ENCODE peak calls at places on chromosomes 1 and 21, in eight cellular contexts. F, H, A, Q, P, R, C and Z are unnamed samples.

GRCh38 chr21:36668713-36669112 is 30.2 kb upstream of the SIM2 start:
- DNase-seq in H (no peak), R (no peak), P (no peak), C (no peak), Q (no peak), A (no peak), F (no peak), Z (no peak)

GRCh38 chr1:69252696-69253095 is 315.0 kb upstream of the LRRC7 start:
- DNase-seq in F (no peak), C (no peak), Q (no peak), A (no peak), H (no peak), P (no peak), R (no peak), Z (no peak)

GRCh38 chr21:26964379-26964778 is 2.5 kb downstream of the ADAMTS5 start:
- DNase-seq in Q (no peak), P (peak; percentile 97), R (no peak), H (no peak), A (no peak), C (peak; percentile 15), F (no peak), Z (no peak)

GRCh38 chr21:42047821-42048613 is 23.1 kb upstream of the UMODL1 start:
- DNase-seq in C (peak; percentile 20), Q (no peak), P (peak; percentile 94), F (no peak), H (no peak), A (no peak), R (no peak), Z (no peak)

GRCh38 chr21:15277498-15277897 is 212.7 kb upstream of the NRIP1 start:
- DNase-seq in R (no peak), P (no peak), A (no peak), Q (no peak), C (no peak), F (no peak), H (no peak), Z (no peak)

GRCh38 chr1:216081445-216081844 is 341.8 kb downstream of the USH2A start:
- DNase-seq in A (no peak), F (no peak), R (no peak), C (no peak), P (no peak), H (no peak), Q (no peak), Z (no peak)

GRCh38 chr1:74652711-74653131 is 20.9 kb downstream of the ERICH3 start:
- DNase-seq in Q (no peak), H (no peak), P (peak; percentile 66), F (peak; percentile 23), C (no peak), A (peak; percentile 88), R (peak; percentile 24), Z (no peak)

GRCh38 chr1:176745945-176746344 is 283.0 kb downstream of the PAPPA2 start:
- DNase-seq in Q (no peak), C (no peak), F (no peak), R (no peak), H (no peak), A (no peak), P (peak; percentile 5), Z (no peak)

GRCh38 chr1:206902702-206903101 is 5.5 kb downstream of the IL24 start:
- DNase-seq in H (no peak), Q (no peak), R (no peak), C (no peak), P (no peak), A (no peak), F (no peak), Z (no peak)

GRCh38 chr1:21523297-21523813 is 14.1 kb downstream of the ALPL start:
- DNase-seq in Q (no peak), R (no peak), F (no peak), H (no peak), C (no peak), A (no peak), P (no peak), Z (no peak)

GRCh38 chr1:8153961-8154360 is 127.9 kb upstream of the ERRFI1 start:
- DNase-seq in R (no peak), A (no peak), C (no peak), F (no peak), P (no peak), H (no peak), Q (no peak), Z (no peak)

GRCh38 chr1:162139398-162139685 is 69.9 kb downstream of the NOS1AP start:
- DNase-seq in C (no peak), H (no peak), R (no peak), A (no peak), F (no peak), P (no peak), Q (no peak), Z (no peak)

GRCh38 chr1:62613890-62614289 is 16.6 kb downstream of the ANGPTL3 start:
- DNase-seq in H (no peak), C (no peak), F (no peak), Q (no peak), P (peak; percentile 51), A (no peak), R (no peak), Z (no peak)

GRCh38 chr1:21701401-21701800 is 32.2 kb upstream of the RAP1GAP start:
- DNase-seq in Q (no peak), F (no peak), A (no peak), H (no peak), C (no peak), P (no peak), R (no peak), Z (no peak)

GRCh38 chr1:9835758-9836631 is 12.2 kb upstream of the CLSTN1 start:
- DNase-seq in H (no peak), P (peak; percentile 32), R (peak; percentile 10), A (no peak), C (no peak), F (no peak), Q (peak; percentile 46), Z (no peak)

GRCh38 chr1:26771643-26772321 is 16.0 kb upstream of the PIGV start:
- DNase-seq in C (no peak), A (peak; percentile 21), H (no peak), F (no peak), R (peak; percentile 44), Q (no peak), P (peak; percentile 98), Z (no peak)

GRCh38 chr1:35557118-35557610 is at the start of gene KIAA0319L:
- DNase-seq in F (no peak), C (no peak), P (peak; percentile 35), H (peak; percentile 90), A (no peak), Q (peak; percentile 87), R (peak; percentile 92), Z (no peak)

GRCh38 chr1:45230537-45230936 is 24.1 kb upstream of the ZSWIM5 start:
- DNase-seq in C (no peak), A (peak; percentile 13), H (no peak), Q (no peak), R (no peak), F (no peak), P (no peak), Z (no peak)
- TF ChIP-seq CTCF in C (no peak), A (peak; percentile 12), H (peak; percentile 14), Q (no peak), R (no peak), F (no peak), P (no peak), Z (no peak)

GRCh38 chr1:19738106-19738505 is 61.6 kb downstream of the TMCO4 start:
- DNase-seq in F (no peak), R (no peak), Q (no peak), C (no peak), H (no peak), A (no peak), P (no peak), Z (no peak)

GRCh38 chr1:19738669-19739068 is 61.0 kb downstream of the TMCO4 start:
- DNase-seq in Q (no peak), P (no peak), F (no peak), C (no peak), H (no peak), R (no peak), A (no peak), Z (no peak)

GRCh38 chr1:19735419-19736127 is 64.1 kb downstream of the TMCO4 start:
- DNase-seq in F (no peak), C (peak; percentile 33), P (peak; percentile 98), A (no peak), H (no peak), Q (no peak), R (no peak), Z (peak; percentile 94)

GRCh38 chr1:19739628-19740027 is 60.1 kb downstream of the TMCO4 start:
- DNase-seq in Q (no peak), C (no peak), A (no peak), H (no peak), P (no peak), R (no peak), F (no peak), Z (no peak)

DNA sequence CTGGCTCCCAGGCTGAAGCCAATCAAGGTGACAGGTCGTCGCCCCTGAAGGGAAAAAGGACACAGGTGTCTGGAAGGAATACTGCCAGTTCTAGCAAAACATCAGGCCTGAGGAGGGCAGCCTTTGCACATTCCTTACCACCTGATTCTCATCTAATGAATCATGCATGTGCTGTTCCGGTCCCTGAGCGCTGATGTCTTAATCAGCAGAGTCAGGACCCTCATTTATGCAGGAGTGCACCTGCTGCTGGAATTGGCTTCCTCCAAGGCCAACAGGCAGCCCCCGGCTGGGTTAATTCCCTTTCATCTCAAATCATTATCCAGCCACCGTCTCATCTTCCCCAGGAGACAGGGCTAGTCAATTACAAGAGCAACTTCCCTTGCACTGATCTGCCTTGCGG is 62.3 kb downstream of the TMCO4 start:
- DNase-seq in P (no peak), H (no peak), A (no peak), F (no peak), R (no peak), C (no peak), Q (no peak), Z (no peak)
- TF ChIP-seq CTCF in P (peak; percentile 5), H (no peak), A (no peak), F (no peak), R (no peak), C (no peak), Q (peak; percentile 13), Z (no peak)

DNA sequence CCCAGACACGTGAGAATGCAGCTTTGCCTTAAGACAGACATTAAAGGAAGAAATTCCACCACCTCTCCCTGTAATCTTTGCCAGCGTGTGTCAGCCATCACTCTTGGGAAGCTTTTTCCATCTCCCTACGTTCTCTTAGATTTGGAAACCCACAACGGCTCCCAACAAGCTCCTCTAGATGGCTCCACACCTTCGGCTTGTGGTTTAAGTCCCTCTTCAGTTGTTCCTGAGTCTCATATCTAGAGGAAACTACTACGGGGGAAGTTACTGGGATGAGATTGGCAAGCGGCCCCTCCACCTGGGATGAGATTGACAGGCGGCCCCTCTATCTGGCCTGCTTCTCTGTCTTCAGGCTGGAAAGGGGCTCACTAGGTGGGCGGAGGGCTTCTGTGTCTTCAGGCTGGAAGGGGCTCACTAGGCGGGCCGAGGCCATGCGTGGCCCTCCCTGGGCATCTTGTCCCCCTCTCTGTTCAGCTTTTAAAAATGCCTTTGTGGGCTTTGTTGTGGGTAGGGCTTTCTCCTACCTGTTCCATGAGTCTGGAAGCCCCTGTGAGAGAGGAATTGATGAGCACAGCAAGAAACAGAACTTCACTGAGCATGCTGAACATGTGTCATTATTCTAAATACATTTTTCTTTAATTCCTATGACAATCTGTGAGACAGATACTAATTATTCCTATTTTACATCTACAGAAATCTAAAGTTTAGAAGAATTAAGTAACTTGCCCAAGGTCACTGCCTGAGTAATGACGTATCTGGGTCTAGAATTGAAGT is 670.5 kb downstream of the KIF26B start:
- DNase-seq in R (no peak), H (no peak), P (peak; percentile 47), A (no peak), Q (peak; percentile 29), C (no peak), F (no peak), Z (no peak)
- TF ChIP-seq CTCF in R (no peak), H (no peak), P (peak; percentile 54), A (no peak), Q (peak; percentile 44), C (no peak), F (no peak), Z (no peak)

GRCh38 chr1:119771016-119771415 is 2.3 kb upstream of the HMGCS2 start:
- DNase-seq in C (no peak), A (no peak), F (no peak), R (no peak), H (no peak), P (no peak), Q (peak; percentile 32), Z (peak; percentile 60)
- TF ChIP-seq CTCF in C (no peak), A (no peak), F (no peak), R (no peak), H (no peak), P (no peak), Q (no peak), Z (no peak)